ENCODE peak calls at places on chromosomes 16 and 17, in four cellular contexts. U, F, A and P are unnamed samples.

GRCh38 chr16:88303890-88304819 is 78.6 kb upstream of the ZNF469 start:
- DNase-seq in F (peak), U (no peak), A (no peak), P (no peak)

GRCh38 chr16:11586856-11587642 is at the start of gene LITAF:
- DNase-seq in U (no peak), F (no peak), A (peak), P (peak)

GRCh38 chr16:50644730-50645129 is 36.4 kb downstream of the SNX20 start:
- DNase-seq in A (no peak), U (no peak), F (no peak), P (peak)

GRCh38 chr16:88642881-88643545 is 4.6 kb downstream of the IL17C start:
- DNase-seq in U (no peak), F (no peak), A (no peak), P (no peak)

GRCh38 chr16:23924138-23924537 is 88.4 kb downstream of the PRKCB start:
- DNase-seq in F (no peak), U (peak), A (no peak), P (no peak)

GRCh38 chr16:13245713-13246377 is 344.4 kb downstream of the SHISA9 start:
- DNase-seq in F (peak), A (no peak), U (no peak), P (no peak)

GRCh38 chr17:61353211-61353610 is 46.4 kb upstream of the TBX2 start:
- DNase-seq in A (no peak), U (no peak), F (no peak), P (no peak)

GRCh38 chr17:57327176-57327970 is 71.0 kb downstream of the MSI2 start:
- DNase-seq in A (no peak), U (no peak), F (no peak), P (no peak)

GRCh38 chr17:28948873-28949184 is 2.5 kb downstream of the PHF12 start:
- DNase-seq in U (no peak), A (no peak), F (no peak), P (no peak)

GRCh38 chr16:56732366-56732765 is 2.4 kb downstream of the NUP93 start:
- DNase-seq in A (no peak), F (no peak), U (peak), P (no peak)

GRCh38 chr17:79985951-79986391 is 49.7 kb downstream of the TBC1D16 start:
- DNase-seq in F (no peak), A (no peak), U (no peak), P (peak)

GRCh38 chr17:50620237-50620636 is 14.4 kb upstream of the ABCC3 start:
- DNase-seq in A (no peak), U (no peak), F (no peak), P (peak)

GRCh38 chr16:57948027-57948426 is 22.9 kb downstream of the CNGB1 start:
- DNase-seq in A (no peak), F (no peak), U (no peak), P (no peak)

GRCh38 chr17:81607431-81607830 is 29.5 kb downstream of the NPLOC4 start:
- DNase-seq in A (no peak), F (no peak), U (no peak), P (no peak)

GRCh38 chr16:16830401-16830800 is 451.5 kb downstream of the NPIPA7 start:
- DNase-seq in A (no peak), U (no peak), F (no peak), P (no peak)

GRCh38 chr17:1029912-1030656 is 33.2 kb downstream of the TIMM22 start:
- DNase-seq in F (no peak), A (no peak), U (no peak), P (peak)

GRCh38 chr17:36221187-36221586 is 10.3 kb downstream of the CCL4L2 start:
- DNase-seq in F (no peak), U (no peak), A (no peak), P (no peak)

GRCh38 chr16:49639739-49640388 is 216.0 kb downstream of the ZNF423 start:
- DNase-seq in U (no peak), A (no peak), F (peak), P (peak)

GRCh38 chr16:5056347-5056746 is 9.4 kb downstream of the C16orf89 start:
- DNase-seq in U (no peak), A (peak), F (peak), P (peak)

GRCh38 chr16:54277845-54278703 is 8.5 kb downstream of the IRX3 start:
- DNase-seq in U (no peak), A (no peak), F (no peak), P (peak)

GRCh38 chr17:63611354-63611753 is 10.7 kb downstream of the TACO1 start:
- DNase-seq in A (no peak), U (no peak), F (no peak), P (no peak)

GRCh38 chr17:10036511-10037061 is 131.5 kb upstream of the RCVRN start:
- DNase-seq in U (no peak), A (no peak), F (peak), P (no peak)

GRCh38 chr16:26161461-26162180 is 469.9 kb downstream of the HS3ST4 start:
- DNase-seq in A (no peak), F (no peak), U (no peak), P (no peak)

GRCh38 chr16:87945351-87946042 is 5.7 kb upstream of the BANP start:
- DNase-seq in A (no peak), F (no peak), U (no peak), P (peak)

GRCh38 chr16:51391798-51392511 is 240.9 kb upstream of the SALL1 start:
- DNase-seq in U (no peak), A (no peak), F (no peak), P (no peak)

GRCh38 chr16:27400751-27401620 is 988 bp upstream of the IL21R start:
- DNase-seq in U (no peak), F (no peak), A (no peak), P (no peak)

DNA sequence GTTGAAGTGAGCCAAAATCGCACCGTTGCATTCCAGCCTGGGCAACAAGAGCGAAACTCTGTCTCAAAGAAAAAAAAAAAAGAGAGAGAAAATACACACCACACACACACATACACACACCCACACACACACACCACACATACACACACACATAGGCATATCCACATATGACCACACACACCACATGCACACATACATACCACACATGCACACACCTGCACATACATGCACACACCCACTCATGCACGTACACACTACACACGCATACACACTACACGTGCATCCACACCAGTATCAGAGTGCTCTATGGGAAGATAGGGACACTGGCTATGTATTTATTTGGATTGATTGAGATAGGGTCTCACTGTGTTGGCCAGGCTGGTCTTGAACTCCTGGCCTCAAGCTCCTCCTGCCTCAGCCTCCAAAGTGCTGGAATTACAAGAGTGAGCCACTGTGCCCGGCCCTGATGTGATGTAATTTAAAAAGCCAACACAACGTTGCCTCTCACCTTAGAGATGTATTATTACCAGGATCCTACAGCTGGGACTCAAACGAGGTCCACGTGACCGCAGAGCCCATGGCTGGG is 17.8 kb upstream of the GINS2 start:
- DNase-seq in U (no peak), F (no peak), A (no peak), P (no peak)
- TF ChIP-seq NFIC in U (no peak), F (no peak), A (no peak), P (no peak)

GRCh38 chr16:72191551-72191950 is 19.6 kb upstream of the PMFBP1 start:
- DNase-seq in U (no peak), F (no peak), A (no peak), P (no peak)

GRCh38 chr16:72195609-72196008 is 23.7 kb upstream of the PMFBP1 start:
- DNase-seq in A (no peak), F (no peak), U (no peak), P (peak)

GRCh38 chr16:72188512-72188911 is 16.6 kb upstream of the PMFBP1 start:
- DNase-seq in F (no peak), A (no peak), U (no peak), P (no peak)

DNA sequence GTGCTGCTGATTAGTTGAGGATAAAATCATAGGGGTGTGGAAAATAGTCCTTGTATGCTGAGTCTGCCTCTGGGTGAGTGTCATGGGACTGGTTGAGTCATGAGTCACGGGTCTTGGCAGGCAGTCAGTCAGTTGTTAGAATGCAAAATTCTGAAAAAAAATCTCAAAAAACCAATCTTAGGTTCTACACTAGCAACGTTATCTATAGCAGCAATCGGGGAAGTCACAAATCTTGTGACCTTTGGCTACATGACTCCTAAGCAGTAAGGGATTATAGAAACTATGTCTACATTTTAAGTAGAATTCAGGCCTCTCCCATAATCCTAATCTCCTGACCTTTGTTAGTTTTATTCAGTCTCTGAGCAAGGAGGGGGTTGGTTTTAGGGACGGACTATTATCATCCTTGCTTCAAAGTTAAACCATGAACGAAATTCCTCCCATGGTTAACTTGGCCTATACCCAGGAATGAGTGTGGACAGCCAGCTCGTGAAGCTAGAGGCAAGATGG is 18.0 kb upstream of the PMFBP1 start:
- DNase-seq in F (no peak), A (no peak), U (no peak), P (no peak)
- TF ChIP-seq NFIC in F (no peak), A (peak), U (no peak), P (no peak)

GRCh38 chr17:49530118-49530517 is 35.0 kb downstream of the NGFR start:
- DNase-seq in F (no peak), A (no peak), U (no peak), P (no peak)
- TF ChIP-seq NFIC in F (no peak), A (no peak), U (no peak), P (no peak)

DNA sequence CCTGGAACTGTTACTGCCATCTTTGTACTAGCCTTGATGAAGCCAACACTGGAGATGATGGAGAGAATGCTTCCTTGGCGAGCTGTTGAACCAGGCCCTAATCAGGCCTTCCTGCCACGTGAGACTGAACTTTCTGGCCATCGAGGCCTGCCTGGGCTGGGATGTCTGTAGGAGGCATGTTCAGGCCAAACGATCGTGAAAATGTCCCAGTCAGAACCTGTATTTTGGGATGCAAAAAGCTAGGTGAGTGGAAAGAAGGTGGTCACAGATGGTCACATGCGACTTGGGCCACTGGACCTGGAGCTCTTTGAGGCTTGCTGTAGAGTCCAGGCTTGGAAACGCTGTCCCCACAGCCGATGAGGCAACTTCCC is 12.9 kb downstream of the KNOP1 start:
- DNase-seq in F (no peak), U (no peak), A (no peak), P (no peak)
- TF ChIP-seq NFIC in F (no peak), U (no peak), A (no peak), P (no peak)

GRCh38 chr17:4542726-4543191 is 12.4 kb downstream of the MYBBP1A start:
- DNase-seq in F (no peak), A (no peak), U (no peak), P (no peak)
- TF ChIP-seq NFIC in F (no peak), A (no peak), U (no peak), P (no peak)

GRCh38 chr16:65117701-65118448 is 4.0 kb downstream of the CDH11 start:
- DNase-seq in F (peak), A (peak), U (peak), P (peak)
- TF ChIP-seq NFIC in F (no peak), A (no peak), U (no peak), P (no peak)

GRCh38 chr17:69235338-69236058 is 6.9 kb upstream of the ABCA10 start:
- DNase-seq in A (peak), F (peak), U (peak), P (peak)
- TF ChIP-seq NFIC in A (no peak), F (no peak), U (no peak), P (no peak)

DNA sequence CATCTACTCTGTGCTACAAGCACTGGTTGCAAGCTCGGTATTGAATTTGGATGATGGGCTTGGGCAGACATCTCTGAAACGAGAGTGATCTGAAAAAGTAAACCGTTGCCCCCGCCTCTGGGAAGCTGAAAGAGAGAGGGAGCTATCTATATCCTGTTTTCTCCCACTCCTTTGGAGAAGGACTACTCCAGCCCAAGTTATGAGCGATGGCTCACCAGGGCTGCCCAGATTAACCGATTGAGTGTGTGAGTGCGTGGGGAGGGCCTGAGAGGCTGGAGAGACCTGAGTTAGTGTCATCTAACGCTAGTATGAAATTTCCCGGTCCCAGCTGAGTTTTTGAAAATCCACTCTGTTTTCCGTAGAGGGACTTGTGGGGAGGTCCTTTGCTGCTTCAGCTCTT is 11.5 kb downstream of the MGAT5B start:
- DNase-seq in F (no peak), U (no peak), A (no peak), P (no peak)
- TF ChIP-seq NFIC in F (no peak), U (no peak), A (no peak), P (no peak)